ENCODE peak calls at places on chromosome 22, in nine cellular contexts. F is astrocyte, N is body of pancreas, S is lower lobe of right lung, Q is mesendoderm, Y is stomach, W is tibial nerve, V is thoracic aorta, X is breast epithelium. B is an unnamed sample.

GRCh38 chr22:36026741-36027140 is 1.9 kb downstream of the RBFOX2 start:
- DNase-seq in W (no peak), Y (no peak), Q (peak; percentile 77), F (peak; percentile 31), N (no peak), X (no peak), S (no peak), V (no peak), B (no peak)

GRCh38 chr22:39135092-39135896 is 17.2 kb downstream of the CBX7 start:
- DNase-seq in Y (no peak), X (no peak), F (no peak), V (no peak), S (no peak), N (no peak), Q (peak; percentile 79), W (no peak), B (no peak)

GRCh38 chr22:35624547-35624946 is 7.4 kb upstream of the MB start:
- DNase-seq in Y (no peak), Q (no peak), W (no peak), F (no peak), V (no peak), X (no peak), N (no peak), S (no peak), B (no peak)

GRCh38 chr22:37337204-37337943 is 55.1 kb downstream of the CYTH4 start:
- DNase-seq in Y (no peak), Q (no peak), V (no peak), W (no peak), X (no peak), F (no peak), N (no peak), S (no peak), B (no peak)

GRCh38 chr22:17633217-17633997 is 4.9 kb upstream of the ATP6V1E1 start:
- DNase-seq in F (peak; percentile 92), S (no peak), X (peak; percentile 53), Y (no peak), Q (peak; percentile 92), V (no peak), N (no peak), W (no peak), B (no peak)

GRCh38 chr22:48240165-48240934 is 1477.9 kb downstream of the TBC1D22A start:
- DNase-seq in N (no peak), Y (peak; percentile 1), V (no peak), S (no peak), F (no peak), W (no peak), Q (peak; percentile 84), X (no peak), B (no peak)

GRCh38 chr22:19067696-19068348 is 54.4 kb downstream of the DGCR2 start:
- DNase-seq in W (no peak), Y (no peak), F (no peak), V (no peak), S (peak; percentile 35), N (no peak), X (no peak), Q (no peak), B (no peak)

GRCh38 chr22:26570126-26570525 is 19.8 kb downstream of the TPST2 start:
- DNase-seq in F (no peak), Q (no peak), S (no peak), Y (no peak), W (no peak), X (no peak), V (no peak), N (no peak), B (no peak)

GRCh38 chr22:36577019-36577418 is 48.1 kb upstream of the EIF3D start:
- DNase-seq in Y (no peak), N (no peak), S (no peak), X (no peak), F (peak; percentile 94), Q (no peak), V (no peak), W (no peak), B (no peak)

GRCh38 chr22:22523494-22523893 is 3.4 kb upstream of the ZNF280A start:
- DNase-seq in Y (no peak), X (no peak), W (no peak), N (no peak), F (no peak), S (no peak), V (no peak), Q (no peak), B (no peak)

GRCh38 chr22:22696104-22696503 is 51.7 kb downstream of the GGTLC2 start:
- DNase-seq in W (no peak), S (no peak), F (no peak), N (no peak), Q (no peak), V (no peak), Y (no peak), X (no peak), B (no peak)

GRCh38 chr22:37496651-37497599 is 10.7 kb upstream of the MFNG start:
- DNase-seq in F (peak; percentile 97), W (no peak), Y (no peak), S (no peak), Q (peak; percentile 61), X (no peak), V (no peak), N (no peak), B (no peak)

GRCh38 chr22:21624120-21624879 is 5.5 kb downstream of the YDJC start:
- DNase-seq in X (no peak), W (no peak), S (no peak), Y (no peak), F (no peak), N (no peak), Q (peak; percentile 60), V (no peak), B (peak; percentile 31)

GRCh38 chr22:47154621-47155081 is 392.2 kb downstream of the TBC1D22A start:
- DNase-seq in Y (peak; percentile 50), S (no peak), V (no peak), X (peak; percentile 50), W (peak; percentile 11), F (peak; percentile 72), N (peak; percentile 87), Q (no peak), B (peak; percentile 30)

GRCh38 chr22:31290494-31291402 is 1.5 kb downstream of the PIK3IP1 start:
- DNase-seq in V (peak; percentile 86), S (peak; percentile 99), X (peak; percentile 97), F (peak; percentile 78), Y (peak; percentile 99), W (peak; percentile 92), Q (peak; percentile 95), N (peak; percentile 94), B (peak; percentile 96)

GRCh38 chr22:31287818-31288495 is 4.3 kb downstream of the PIK3IP1 start:
- DNase-seq in W (no peak), X (no peak), Y (no peak), S (no peak), Q (no peak), N (no peak), V (no peak), F (no peak), B (no peak)

GRCh38 chr22:31288496-31289235 is 3.6 kb downstream of the PIK3IP1 start:
- DNase-seq in X (no peak), Y (no peak), S (no peak), Q (no peak), W (no peak), N (no peak), F (no peak), V (no peak), B (no peak)

GRCh38 chr22:31291403-31291715 is 929 bp downstream of the PIK3IP1 start:
- DNase-seq in S (no peak), F (no peak), Y (no peak), N (no peak), Q (no peak), V (no peak), X (no peak), W (no peak), B (peak; percentile 59)

GRCh38 chr22:31289335-31289734 is 3.0 kb downstream of the PIK3IP1 start:
- DNase-seq in Y (peak; percentile 47), W (no peak), F (no peak), X (no peak), V (no peak), Q (no peak), S (no peak), N (no peak), B (no peak)
- H3K27ac ChIP-seq in Y (peak overlapping the region; percentile 95), W (peak overlapping the region; percentile 98), F (no peak overlapping the region), X (peak overlapping the region; percentile 98), V (peak overlapping the region; percentile 97), Q (no peak overlapping the region), S (peak overlapping the region; percentile 96), N (peak overlapping the region; percentile 92), B (peak overlapping the region; percentile 97)

GRCh38 chr22:23841292-23841691 is 2.5 kb upstream of the DERL3 start:
- DNase-seq in X (no peak), W (no peak), N (no peak), F (no peak), Q (no peak), Y (no peak), S (no peak), V (no peak), B (no peak)
- H3K27ac ChIP-seq in X (no peak overlapping the region), W (no peak overlapping the region), N (no peak overlapping the region), F (no peak overlapping the region), Q (no peak overlapping the region), Y (no peak overlapping the region), S (no peak overlapping the region), V (no peak overlapping the region), B (no peak overlapping the region)

DNA sequence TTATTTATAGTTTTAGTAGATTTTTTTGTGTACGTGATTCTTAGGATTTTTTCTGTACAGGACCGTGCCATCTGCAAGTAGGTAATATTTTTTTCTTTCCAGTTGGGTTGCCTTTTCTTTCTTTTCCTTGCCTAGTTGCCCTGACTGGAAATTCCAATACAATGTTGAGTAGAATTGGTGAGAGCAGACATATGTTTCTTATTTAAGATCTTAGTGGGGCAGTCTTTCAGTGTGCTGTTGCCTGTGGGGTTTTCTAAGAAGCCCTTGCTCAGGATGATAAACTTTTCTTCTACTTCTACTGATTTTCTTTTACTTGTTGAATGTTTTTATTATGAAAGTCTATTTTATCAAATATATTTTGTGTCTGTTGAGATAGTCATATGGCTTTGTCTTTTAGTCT is 33.0 kb downstream of the ATXN10 start:
- DNase-seq in V (no peak), Q (no peak), S (no peak), F (no peak), N (no peak), W (no peak), X (no peak), Y (no peak), B (no peak)
- H3K27ac ChIP-seq in V (no peak overlapping the region), Q (no peak overlapping the region), S (no peak overlapping the region), F (no peak overlapping the region), N (no peak overlapping the region), W (no peak overlapping the region), X (no peak overlapping the region), Y (no peak overlapping the region), B (no peak overlapping the region)

GRCh38 chr22:49918911-49919881 is 762 bp downstream of the CRELD2 start:
- DNase-seq in Q (no peak), Y (no peak), S (peak; percentile 39), N (no peak), X (no peak), V (no peak), W (no peak), F (no peak), B (no peak)
- H3K27ac ChIP-seq in Q (no peak overlapping the region), Y (peak overlapping the region; percentile 80), S (peak overlapping the region; percentile 97), N (peak overlapping the region; percentile 47), X (peak overlapping the region; percentile 89), V (no peak overlapping the region), W (peak overlapping the region; percentile 94), F (no peak overlapping the region), B (no peak overlapping the region)

B was measured in substantia nigra.